ENCODE peak calls at places on chromosomes 12 and 14, in eight cellular contexts. L, Z, I, N, H, K, S and Q are unnamed samples. For H3K4me1, the result is how much of the 10 kb centered on the place peaks cover.

GRCh38 chr12:14723763-14724162 is 27.4 kb upstream of the GUCY2C start:
- DNase-seq in L (peak), K (peak), I (no peak), N (peak), S (peak), Z (no peak), H (peak), Q (no peak)

GRCh38 chr12:47028981-47029708 is 50.3 kb upstream of the PCED1B start:
- DNase-seq in L (no peak), I (no peak), N (no peak), K (no peak), H (peak), S (no peak), Z (no peak), Q (no peak)

GRCh38 chr12:95661360-95661759 is 110.1 kb upstream of the USP44 start:
- DNase-seq in I (no peak), L (no peak), N (no peak), H (no peak), Z (no peak), S (no peak), K (no peak), Q (no peak)

GRCh38 chr14:61553730-61554641 is 141.3 kb upstream of the HIF1A start:
- DNase-seq in L (no peak), Z (no peak), I (no peak), S (peak), H (peak), K (no peak), N (no peak), Q (peak)

GRCh38 chr12:53938276-53939140 is at the start of gene HOXC13:
- DNase-seq in N (peak), Z (peak), I (peak), H (peak), L (peak), K (no peak), S (peak), Q (peak)

GRCh38 chr14:35079742-35080141 is 33.7 kb downstream of the FAM177A1 start:
- DNase-seq in Z (no peak), S (no peak), K (no peak), L (no peak), I (no peak), H (no peak), N (no peak), Q (no peak)

GRCh38 chr12:50728417-50728816 is 35.5 kb upstream of the ATF1 start:
- DNase-seq in Z (no peak), I (no peak), H (no peak), S (no peak), N (no peak), K (no peak), L (no peak), Q (no peak)

GRCh38 chr12:52149651-52150241 is 42.1 kb downstream of the KRT80 start:
- DNase-seq in H (no peak), S (no peak), Z (no peak), L (peak), I (no peak), N (peak), K (no peak), Q (no peak)

DNA sequence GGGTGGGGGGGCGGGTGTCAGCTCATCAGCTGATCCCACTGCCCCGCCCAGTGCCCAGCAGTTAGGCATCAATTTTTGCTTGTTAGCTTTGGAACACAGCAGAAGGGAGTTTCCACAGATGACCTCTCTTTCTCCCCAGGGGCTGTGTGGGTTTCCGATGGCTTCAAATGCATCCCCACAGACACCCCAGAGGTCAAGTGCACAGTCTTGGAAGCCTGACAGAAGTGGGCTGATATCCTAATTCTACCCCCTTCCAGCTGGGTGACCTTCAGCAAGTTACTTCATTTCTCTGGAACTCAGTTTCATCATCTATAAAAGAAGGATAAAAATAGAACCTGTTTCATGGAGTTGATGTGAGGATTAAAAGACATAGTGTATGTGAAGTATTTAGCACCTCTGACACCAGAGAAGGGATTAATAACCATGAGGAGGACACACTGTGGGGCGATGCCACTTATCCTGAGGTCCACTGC is 22.0 kb downstream of the TTC9 start:
- DNase-seq in N (no peak), S (no peak), I (no peak), K (no peak), H (no peak), L (no peak), Z (no peak), Q (no peak)
- H3K4me1 ChIP-seq in N (under half), S (under half), I (under half), K (half or more), H (under half), L (under half), Z (under half), Q (half or more)

GRCh38 chr12:116217045-116217444 is 60.4 kb downstream of the MED13L start:
- DNase-seq in Z (no peak), L (no peak), H (no peak), K (no peak), S (no peak), I (no peak), N (no peak), Q (no peak)

GRCh38 chr12:116213885-116214527 is 63.5 kb downstream of the MED13L start:
- DNase-seq in I (no peak), S (no peak), N (no peak), H (no peak), K (no peak), L (no peak), Z (no peak), Q (no peak)

GRCh38 chr12:116215021-116215420 is 62.5 kb downstream of the MED13L start:
- DNase-seq in L (no peak), K (no peak), N (no peak), Z (no peak), H (no peak), I (no peak), S (no peak), Q (no peak)

GRCh38 chr12:116213014-116213413 is 64.5 kb downstream of the MED13L start:
- DNase-seq in K (no peak), Z (no peak), S (no peak), L (no peak), H (no peak), I (no peak), N (no peak), Q (no peak)

GRCh38 chr12:116216022-116216756 is 61.3 kb downstream of the MED13L start:
- DNase-seq in N (no peak), S (no peak), Z (no peak), K (no peak), I (no peak), L (no peak), H (peak), Q (no peak)
- H3K4me1 ChIP-seq in N (under half), S (under half), Z (half or more), K (half or more), I (under half), L (under half), H (under half), Q (under half)

GRCh38 chr12:89765959-89766824 is 57.6 kb upstream of the ATP2B1 start:
- DNase-seq in L (no peak), I (no peak), N (no peak), H (no peak), Z (no peak), S (no peak), K (no peak), Q (no peak)

GRCh38 chr12:89756638-89757321 is 48.1 kb upstream of the ATP2B1 start:
- DNase-seq in Z (no peak), K (no peak), H (peak), L (no peak), N (no peak), I (no peak), S (no peak), Q (no peak)

GRCh38 chr12:89762498-89763170 is 54.0 kb upstream of the ATP2B1 start:
- DNase-seq in H (no peak), Z (no peak), L (no peak), I (no peak), K (no peak), S (no peak), N (no peak), Q (no peak)

GRCh38 chr12:89756100-89756637 is 47.5 kb upstream of the ATP2B1 start:
- DNase-seq in K (no peak), I (no peak), Z (no peak), N (no peak), S (no peak), L (no peak), H (no peak), Q (no peak)

DNA sequence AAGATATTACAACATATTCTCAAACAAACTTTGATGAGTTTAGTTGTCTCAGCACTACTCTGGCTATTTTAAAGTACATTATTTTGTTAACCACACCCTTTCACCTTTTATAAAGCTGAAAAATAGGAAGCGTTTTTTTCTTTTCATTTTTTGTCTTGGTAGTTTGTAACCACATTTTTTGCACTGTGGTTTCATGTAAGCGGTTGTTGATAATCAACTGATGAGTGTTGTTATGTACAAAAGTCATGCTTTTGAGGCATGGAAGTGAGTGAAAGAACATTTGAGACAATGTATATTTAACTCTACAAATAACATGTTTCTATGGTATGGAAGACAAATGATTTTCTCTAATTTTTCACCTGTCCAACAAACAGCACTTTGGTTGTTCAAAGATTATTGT is 52.1 kb upstream of the ATP2B1 start:
- DNase-seq in Z (no peak), N (no peak), H (peak), S (no peak), K (no peak), I (no peak), L (no peak), Q (no peak)
- H3K4me1 ChIP-seq in Z (under half), N (under half), H (under half), S (under half), K (under half), I (under half), L (under half), Q (under half)

DNA sequence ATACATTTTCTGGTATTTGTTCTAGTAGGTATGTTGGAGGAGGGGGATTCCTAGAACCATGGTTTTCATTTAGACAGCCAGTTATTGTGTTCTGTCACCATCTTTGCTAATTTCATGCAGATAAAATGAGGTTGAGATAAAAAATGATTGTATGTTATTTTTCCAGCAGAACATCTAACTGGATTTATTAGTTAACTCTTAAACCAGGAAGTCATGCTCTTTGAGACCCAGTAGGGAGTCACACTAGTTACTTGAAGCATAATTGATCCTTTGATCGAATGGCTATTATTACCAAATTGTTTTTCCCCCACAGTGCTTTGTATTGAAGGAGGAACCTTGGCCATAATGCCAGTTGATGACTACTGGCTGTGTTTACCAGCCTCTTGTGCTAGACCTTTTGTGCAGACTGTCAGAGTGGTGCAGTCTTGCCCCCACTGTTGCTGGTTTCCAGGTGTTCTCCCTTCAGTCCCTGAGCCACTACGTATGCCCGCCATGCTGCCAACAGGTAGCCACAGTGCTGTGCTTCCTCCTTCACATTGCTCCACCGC is 6.0 kb downstream of the EID3 start:
- DNase-seq in L (no peak), N (no peak), K (no peak), Z (no peak), S (no peak), I (no peak), H (no peak), Q (no peak)
- H3K4me1 ChIP-seq in L (under half), N (under half), K (under half), Z (under half), S (under half), I (under half), H (under half), Q (under half)

DNA sequence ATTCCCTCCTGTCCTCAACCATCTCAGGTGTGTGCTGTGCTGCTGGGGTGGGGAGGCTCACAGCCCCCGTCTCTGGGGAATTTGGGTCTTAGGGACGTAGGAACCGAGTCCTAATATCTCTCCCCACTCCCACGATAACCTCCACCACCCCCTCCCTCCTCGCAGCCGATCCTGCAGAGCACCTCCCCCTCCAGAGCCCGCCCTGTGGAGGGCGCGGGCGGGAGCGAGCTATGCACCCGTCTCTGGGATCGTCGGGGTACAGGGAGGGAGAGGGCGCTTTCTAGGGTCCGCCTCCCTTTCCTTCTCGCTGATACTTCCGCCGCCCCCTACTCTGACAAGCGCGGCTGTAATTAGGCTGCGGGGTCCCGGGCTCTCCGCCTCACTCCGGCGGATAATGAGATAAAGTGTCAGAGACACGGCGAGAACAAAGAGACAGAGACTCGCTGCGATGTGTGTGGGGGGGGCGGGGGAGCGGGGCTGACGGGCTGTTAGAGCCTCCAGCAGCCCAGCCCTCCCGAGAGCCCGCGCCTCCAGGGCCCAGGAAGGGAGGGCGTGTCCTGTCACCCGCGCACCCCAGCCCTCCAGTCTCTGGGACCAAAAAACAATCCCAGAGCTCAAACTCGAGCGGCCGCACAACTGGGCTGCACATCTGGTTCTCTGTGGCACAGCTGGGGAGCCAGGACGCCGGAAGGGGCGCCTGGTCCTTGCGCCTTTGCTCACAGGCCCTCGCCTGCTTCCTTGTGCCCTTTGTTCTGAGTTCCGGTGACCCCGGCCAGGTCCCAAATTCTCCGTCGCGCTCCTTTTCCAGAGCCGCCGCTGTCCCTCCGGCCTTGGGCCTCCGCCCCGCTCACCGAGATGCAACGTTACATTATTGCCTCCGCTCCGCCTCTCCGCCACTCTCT is 8.7 kb downstream of the SHMT2 start:
- DNase-seq in I (no peak), H (no peak), Z (peak), S (no peak), L (peak), K (no peak), N (peak), Q (no peak)
- H3K4me1 ChIP-seq in I (under half), H (under half), Z (under half), S (under half), L (under half), K (half or more), N (under half), Q (half or more)

DNA sequence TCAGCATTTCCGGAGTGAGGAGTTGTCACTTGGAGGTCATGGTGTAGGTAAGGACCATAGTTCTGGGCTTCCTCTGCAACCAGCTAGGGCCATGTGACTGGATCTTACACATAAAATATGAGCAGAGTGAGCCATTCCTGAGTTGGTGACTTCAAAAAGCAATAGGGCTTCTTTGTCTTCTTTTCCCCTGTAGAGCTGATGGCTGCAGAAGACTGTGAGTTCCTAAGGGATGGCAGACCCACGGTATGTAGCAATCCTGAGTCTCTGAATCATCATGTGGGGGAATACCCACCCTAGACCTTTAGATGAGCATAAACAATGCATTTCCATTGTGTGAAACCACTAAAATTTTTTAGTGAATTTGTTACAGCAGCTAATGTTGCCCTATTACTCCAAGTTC is 151.1 kb upstream of the TBX3 start:
- DNase-seq in S (no peak), L (no peak), Z (no peak), I (no peak), H (no peak), K (no peak), N (no peak), Q (no peak)
- H3K4me1 ChIP-seq in S (under half), L (under half), Z (under half), I (under half), H (under half), K (under half), N (under half), Q (under half)